ENCODE peak calls at places on chromosomes 6 and 20, in five cellular contexts. E, R, I, H and A are unnamed samples.
A peak's percentile ranks its signal among the peaks of the same experiment; 100 is the strongest.

GRCh38 chr20:7387638-7388193 is 552.5 kb downstream of the HAO1 start:
- DNase-seq in I (no peak), H (no peak), R (no peak), E (no peak), A (no peak)

GRCh38 chr6:79812195-79812594 is 135.2 kb downstream of the ELOVL4 start:
- DNase-seq in I (no peak), R (no peak), E (no peak), H (no peak), A (no peak)

GRCh38 chr6:11494786-11495564 is 42.6 kb upstream of the TMEM170B start:
- DNase-seq in E (no peak), I (no peak), H (no peak), R (no peak), A (no peak)

GRCh38 chr6:8499540-8499939 is 64.2 kb upstream of the SLC35B3 start:
- DNase-seq in H (no peak), I (no peak), E (no peak), R (no peak), A (no peak)

GRCh38 chr6:106783631-106784566 is 154.5 kb downstream of the QRSL1 start:
- DNase-seq in I (no peak), E (no peak), H (no peak), R (no peak), A (no peak)

GRCh38 chr6:140907235-140907634 is 1225.5 kb upstream of the GJE1 start:
- DNase-seq in I (peak; percentile 69), H (peak; percentile 52), R (peak; percentile 57), E (peak; percentile 60), A (no peak)

GRCh38 chr20:63394069-63394468 is 32.9 kb upstream of the CHRNA4 start:
- DNase-seq in E (no peak), R (peak; percentile 45), I (no peak), H (no peak), A (no peak)

GRCh38 chr6:89944826-89945407 is 50.6 kb downstream of the GJA10 start:
- DNase-seq in R (no peak), H (no peak), E (no peak), I (no peak), A (no peak)

GRCh38 chr6:44349904-44350649 is 7.6 kb downstream of the SPATS1 start:
- DNase-seq in I (no peak), H (no peak), R (no peak), E (no peak), A (no peak)

GRCh38 chr20:59416916-59417315 is 116.5 kb downstream of the EDN3 start:
- DNase-seq in H (no peak), E (no peak), I (no peak), R (no peak), A (peak; percentile 37)

GRCh38 chr20:8803065-8803464 is 265.8 kb upstream of the PLCB4 start:
- DNase-seq in I (no peak), E (no peak), R (no peak), H (no peak), A (no peak)

GRCh38 chr6:504446-504980 is 113.0 kb downstream of the IRF4 start:
- DNase-seq in I (no peak), E (no peak), H (no peak), R (no peak), A (no peak)

GRCh38 chr20:47118201-47118600 is 223.6 kb downstream of the EYA2 start:
- DNase-seq in H (no peak), E (no peak), R (no peak), I (no peak), A (peak; percentile 32)

GRCh38 chr6:61809004-61809595 is 476.9 kb downstream of the KHDRBS2 start:
- DNase-seq in R (no peak), E (no peak), I (no peak), H (no peak), A (no peak)

GRCh38 chr20:31967830-31968249 is at the start of gene XKR7:
- DNase-seq in H (no peak), I (peak; percentile 77), R (no peak), E (no peak), A (no peak)

GRCh38 chr6:132750455-132751248 is 7.1 kb downstream of the VNN2 start:
- DNase-seq in H (no peak), I (no peak), E (no peak), R (no peak), A (no peak)

GRCh38 chr20:57742506-57743180 is 32.8 kb upstream of the PMEPA1 start:
- DNase-seq in R (no peak), I (peak; percentile 23), H (no peak), E (no peak), A (peak; percentile 11)
- TF ChIP-seq CTCF in R (no peak), I (no peak), H (no peak), E (no peak), A (no peak)

DNA sequence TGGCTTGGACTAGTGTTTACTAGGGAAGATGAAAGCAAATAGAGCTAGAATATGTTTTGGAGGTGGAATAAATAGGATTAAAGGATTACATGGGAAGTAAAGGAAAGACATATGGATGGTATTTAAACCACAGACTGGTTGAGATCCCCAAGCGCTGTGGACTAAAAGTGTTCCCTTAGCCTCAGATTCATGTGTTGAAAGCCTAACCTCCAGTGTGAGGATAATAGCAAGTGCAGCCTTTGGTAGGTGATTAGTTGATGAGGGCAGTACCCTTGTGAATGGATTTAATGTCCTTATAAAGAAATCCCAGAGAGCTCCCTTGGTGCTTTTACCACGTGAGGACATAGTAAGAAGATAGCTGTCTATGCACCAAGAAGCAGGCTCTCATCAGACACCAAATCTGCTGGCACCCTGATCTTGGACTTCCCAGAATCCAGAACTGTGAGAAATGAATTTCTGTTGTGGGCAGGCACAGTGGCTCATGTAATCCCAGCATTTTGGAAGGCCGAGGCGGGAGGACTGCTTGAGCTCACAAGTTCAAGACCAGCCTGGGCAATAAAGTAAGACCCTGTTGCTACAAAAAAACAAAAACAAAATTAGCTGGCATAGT is 57.3 kb upstream of the MCM9 start:
- DNase-seq in R (no peak), E (no peak), H (no peak), I (no peak), A (no peak)
- H3K27ac ChIP-seq in R (no peak overlapping the region), E (no peak overlapping the region), H (no peak overlapping the region), I (no peak overlapping the region), A (no peak overlapping the region)

GRCh38 chr20:60749804-60750602 is 502.1 kb upstream of the CDH4 start:
- DNase-seq in E (no peak), R (no peak), H (no peak), I (no peak), A (no peak)
- TF ChIP-seq CTCF in E (no peak), R (no peak), H (no peak), I (no peak), A (no peak)

GRCh38 chr6:29632789-29633531 is at the start of gene GABBR1:
- DNase-seq in I (peak; percentile 94), R (peak; percentile 91), H (peak; percentile 94), E (peak; percentile 92), A (peak; percentile 96)

GRCh38 chr6:29631209-29631810 is 1.7 kb downstream of the GABBR1 start:
- DNase-seq in R (no peak), I (no peak), E (no peak), H (no peak), A (no peak)

GRCh38 chr6:29637247-29637646 is 4.3 kb upstream of the GABBR1 start:
- DNase-seq in E (no peak), I (no peak), R (no peak), H (no peak), A (no peak)

GRCh38 chr6:29631860-29632731 is 887 bp downstream of the GABBR1 start:
- DNase-seq in I (peak; percentile 91), R (peak; percentile 82), E (peak; percentile 77), H (peak; percentile 82), A (peak; percentile 91)

DNA sequence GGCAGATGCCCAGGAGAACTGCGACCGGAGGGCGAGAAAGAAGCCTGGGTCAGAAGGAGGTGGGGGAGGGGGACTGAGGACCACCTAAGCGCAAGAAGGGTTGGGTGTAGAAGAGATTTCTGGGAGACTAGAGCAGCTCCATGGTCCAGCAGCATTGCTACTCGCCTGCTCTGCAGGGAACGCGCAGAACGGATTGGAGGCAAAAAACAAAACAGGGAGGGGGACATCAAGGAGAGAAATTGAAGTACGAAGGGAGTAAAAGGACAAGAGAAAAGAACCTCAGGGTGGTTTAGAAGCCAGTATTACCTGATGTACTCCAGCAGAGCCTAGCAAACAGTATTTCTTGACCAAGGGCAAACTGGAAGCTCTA is 534 bp upstream of the GABBR1 start:
- DNase-seq in I (no peak), H (no peak), R (no peak), E (no peak), A (peak; percentile 66)
- H3K27ac ChIP-seq in I (peak overlapping the region; percentile 83), H (no peak overlapping the region), R (no peak overlapping the region), E (peak overlapping the region; percentile 68), A (peak overlapping the region; percentile 89)

DNA sequence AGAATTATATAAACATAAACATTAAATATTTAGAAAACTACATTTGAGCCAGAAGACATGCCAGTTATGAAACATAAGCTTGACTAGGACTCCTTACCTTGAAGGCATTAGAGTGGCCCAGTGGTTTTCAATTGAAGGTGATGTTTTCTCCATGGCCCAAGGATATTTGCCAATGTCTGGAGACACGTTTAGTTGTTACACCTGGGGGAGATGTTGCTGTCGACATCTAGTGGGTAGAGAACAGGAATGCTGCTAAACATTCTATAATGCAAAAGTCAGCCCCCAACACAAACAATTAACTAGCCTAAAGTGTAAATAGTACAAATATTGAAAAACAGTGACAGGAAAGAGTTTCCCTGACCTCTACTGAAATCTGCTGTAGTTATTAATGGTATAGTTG is 200.9 kb upstream of the HS3ST5 start:
- DNase-seq in H (no peak), E (no peak), R (no peak), I (no peak), A (no peak)
- TF ChIP-seq CTCF in H (no peak), E (no peak), R (no peak), I (no peak), A (no peak)

GRCh38 chr6:36539814-36540568 is 7.3 kb downstream of the STK38 start:
- DNase-seq in I (no peak), H (no peak), R (no peak), E (no peak), A (no peak)
- H3K27ac ChIP-seq in I (no peak overlapping the region), H (no peak overlapping the region), R (no peak overlapping the region), E (no peak overlapping the region), A (no peak overlapping the region)

DNA sequence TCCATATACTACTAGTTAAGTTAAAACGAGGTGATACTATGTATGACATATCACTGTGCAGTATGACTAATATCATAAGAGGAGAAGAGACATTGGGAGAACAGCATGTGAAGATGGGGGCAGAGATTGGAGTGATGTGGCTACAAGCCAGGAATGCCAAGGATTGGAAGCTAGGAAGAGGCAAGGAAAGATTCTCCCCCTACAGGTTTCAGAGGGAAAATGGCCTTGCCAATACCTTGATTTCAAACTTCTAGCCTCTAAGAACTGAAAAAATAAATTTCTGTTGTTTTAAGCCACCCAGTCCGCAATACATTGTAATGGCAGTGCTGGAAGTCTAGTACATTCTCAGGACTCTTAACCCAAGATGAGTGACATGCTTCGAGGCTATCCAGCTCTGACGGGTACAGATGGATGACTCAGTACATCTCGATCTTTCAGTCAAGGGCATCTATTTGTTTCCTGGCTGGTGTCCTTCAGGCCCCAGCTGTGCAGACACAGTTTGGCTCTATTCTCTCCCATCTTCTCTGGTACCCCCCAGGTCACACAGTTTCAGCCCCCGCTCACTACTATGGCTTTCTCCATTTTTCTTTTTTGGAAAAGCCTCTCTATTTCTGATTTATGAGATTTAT is 55.5 kb upstream of the THEMIS start:
- DNase-seq in R (no peak), H (no peak), I (no peak), E (no peak), A (no peak)
- TF ChIP-seq CTCF in R (no peak), H (no peak), I (no peak), E (no peak), A (no peak)

GRCh38 chr20:34365765-34366213 is 2.7 kb downstream of the ITCH start:
- DNase-seq in R (no peak), H (peak; percentile 24), I (no peak), E (no peak), A (no peak)
- H3K27ac ChIP-seq in R (no peak overlapping the region), H (no peak overlapping the region), I (peak overlapping the region; percentile 72), E (no peak overlapping the region), A (no peak overlapping the region)